ENCODE peak calls at places on chromosomes 7 and 10, in five cellular contexts. U is upper lobe of left lung, B is K562, H is HCT116, Y is Panc1. W is an unnamed sample.

GRCh38 chr7:134211817-134212216 is 84.7 kb downstream of the LRGUK start:
- ATAC-seq in B (peak; percentile 29), Y (no peak), U (no peak), H (no peak), W (no peak)

GRCh38 chr10:63763744-63764143 is 242.5 kb downstream of the REEP3 start:
- ATAC-seq in U (no peak), B (no peak), H (no peak), Y (no peak), W (no peak)

GRCh38 chr7:142319970-142320369 is 62.1 kb upstream of the PRSS58 start:
- ATAC-seq in U (no peak), Y (no peak), B (peak; percentile 84), H (peak; percentile 77), W (no peak)

GRCh38 chr7:85068796-85069195 is 118.1 kb downstream of the SEMA3D start:
- ATAC-seq in Y (no peak), H (no peak), B (no peak), U (peak; percentile 84), W (peak; percentile 72)

GRCh38 chr7:6237002-6237401 is 35.4 kb downstream of the CYTH3 start:
- ATAC-seq in B (no peak), Y (no peak), U (no peak), H (no peak), W (no peak)

GRCh38 chr10:132641401-132641800 is 103.8 kb downstream of the INPP5A start:
- ATAC-seq in U (no peak), H (no peak), Y (no peak), B (no peak), W (no peak)

GRCh38 chr7:106047818-106048490 is 64.2 kb downstream of the SYPL1 start:
- ATAC-seq in H (no peak), Y (no peak), U (no peak), B (no peak), W (no peak)

GRCh38 chr10:46091080-46091833 is 45.2 kb upstream of the MSMB start:
- ATAC-seq in H (no peak), U (no peak), Y (peak; percentile 52), B (no peak), W (no peak)

GRCh38 chr7:130207033-130207432 is 627 bp upstream of the SSMEM1 start:
- ATAC-seq in H (no peak), B (no peak), Y (no peak), U (no peak), W (no peak)

GRCh38 chr7:10592604-10593003 is 381.1 kb upstream of the PHF14 start:
- ATAC-seq in Y (no peak), B (no peak), U (no peak), H (no peak), W (no peak)

GRCh38 chr7:43295429-43295828 is 183.0 kb downstream of the HECW1 start:
- ATAC-seq in Y (no peak), U (no peak), H (no peak), B (no peak), W (no peak)

GRCh38 chr7:121166885-121167284 is 161.9 kb upstream of the WNT16 start:
- ATAC-seq in H (no peak), Y (no peak), U (no peak), B (no peak), W (no peak)

GRCh38 chr10:63192826-63193225 is 59.7 kb downstream of the NRBF2 start:
- ATAC-seq in U (peak; percentile 21), H (no peak), Y (peak; percentile 38), B (peak; percentile 58), W (no peak)

GRCh38 chr7:29239638-29240037 is 45.1 kb downstream of the CHN2 start:
- ATAC-seq in Y (no peak), B (peak; percentile 88), U (no peak), H (peak; percentile 72), W (no peak)

GRCh38 chr10:18010050-18010449 is 58.3 kb downstream of the SLC39A12 start:
- ATAC-seq in Y (no peak), U (no peak), H (no peak), B (no peak), W (no peak)

GRCh38 chr10:924524-924859 is 7.0 kb downstream of the LARP4B start:
- ATAC-seq in Y (peak; percentile 55), U (no peak), H (peak; percentile 78), B (peak; percentile 54), W (no peak)

GRCh38 chr7:2862831-2863361 is 18.8 kb upstream of the GNA12 start:
- ATAC-seq in B (no peak), U (peak; percentile 1), Y (peak; percentile 37), H (peak; percentile 11), W (no peak)

GRCh38 chr10:7239312-7239985 is 171.4 kb downstream of the SFMBT2 start:
- ATAC-seq in U (no peak), Y (no peak), B (no peak), H (no peak), W (no peak)

GRCh38 chr7:2104107-2104710 is 128.5 kb downstream of the MAD1L1 start:
- ATAC-seq in U (peak; percentile 92), B (peak; percentile 89), H (peak; percentile 84), Y (peak; percentile 45), W (peak; percentile 93)

GRCh38 chr7:7739204-7739603 is 20.8 kb upstream of the RPA3 start:
- ATAC-seq in U (no peak), H (no peak), Y (no peak), B (no peak), W (no peak)

GRCh38 chr10:97780991-97781540 is 9.3 kb upstream of the SFRP5 start:
- ATAC-seq in Y (peak; percentile 54), H (peak; percentile 17), U (no peak), B (peak; percentile 44), W (peak; percentile 57)

GRCh38 chr7:45122975-45123860 is 11.7 kb upstream of the TBRG4 start:
- ATAC-seq in H (no peak), B (no peak), Y (no peak), U (no peak), W (peak; percentile 20)

GRCh38 chr7:68730871-68731403 is 867.3 kb upstream of the AUTS2 start:
- ATAC-seq in B (no peak), U (no peak), H (no peak), Y (no peak), W (no peak)

GRCh38 chr10:114852197-114852596 is 30.6 kb downstream of the FHIP2A start:
- ATAC-seq in B (peak; percentile 56), U (no peak), Y (no peak), H (no peak), W (no peak)

GRCh38 chr10:6052247-6053221 is 9.6 kb downstream of the IL2RA start:
- ATAC-seq in H (peak; percentile 66), U (no peak), B (no peak), Y (no peak), W (no peak)

GRCh38 chr10:20596911-20597310 is 300.2 kb downstream of the NEBL start:
- ATAC-seq in H (no peak), U (peak; percentile 27), B (no peak), Y (no peak), W (no peak)

GRCh38 chr7:17560516-17560915 is 262.1 kb downstream of the AHR start:
- ATAC-seq in H (no peak), Y (no peak), B (no peak), U (no peak), W (no peak)

GRCh38 chr10:909831-910230 is 21.7 kb downstream of the LARP4B start:
- ATAC-seq in H (no peak), B (peak; percentile 52), Y (no peak), U (no peak), W (peak; percentile 48)

GRCh38 chr10:95241533-95241932 is 47.5 kb downstream of the ACSM6 start:
- ATAC-seq in B (no peak), U (no peak), Y (no peak), H (no peak), W (no peak)
- TF ChIP-seq POLR2AphosphoS5 in B (no peak), U (no peak), Y (no peak), H (no peak), W (no peak)

GRCh38 chr7:91940572-91941341 is at the start of gene AKAP9:
- ATAC-seq in H (peak; percentile 98), Y (peak; percentile 99), U (peak; percentile 96), B (peak; percentile 92), W (peak; percentile 92)

GRCh38 chr7:91940171-91940570 is 491 bp upstream of the AKAP9 start:
- ATAC-seq in B (peak; percentile 45), U (peak; percentile 69), H (peak; percentile 24), Y (peak; percentile 54), W (peak; percentile 26)

GRCh38 chr7:91945476-91945875 is 4.8 kb downstream of the AKAP9 start:
- ATAC-seq in Y (no peak), B (no peak), H (no peak), U (no peak), W (peak; percentile 20)

GRCh38 chr7:91941450-91941849 is 788 bp downstream of the AKAP9 start:
- ATAC-seq in H (peak; percentile 33), B (peak; percentile 29), U (peak; percentile 39), Y (peak; percentile 19), W (no peak)

DNA sequence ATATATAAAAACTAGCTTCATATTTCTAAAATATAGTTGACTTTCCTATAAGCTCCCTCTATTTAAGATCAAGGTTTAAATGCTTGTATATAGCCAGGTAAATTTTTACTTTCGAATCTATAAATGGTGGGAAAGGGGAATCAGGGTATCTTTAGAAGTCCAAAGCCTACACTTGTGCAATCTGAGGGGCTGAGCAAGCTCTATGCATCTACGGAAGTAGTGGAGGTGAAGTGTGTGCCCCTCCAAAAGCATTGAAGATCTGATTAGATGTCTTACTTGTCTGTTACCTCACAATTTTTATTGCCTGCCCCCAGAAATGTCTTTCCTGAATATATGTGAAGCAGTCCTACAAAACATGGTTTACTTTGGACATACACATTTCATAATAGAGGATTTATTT is 1.6 kb downstream of the AKAP9 start:
- ATAC-seq in U (no peak), Y (no peak), H (no peak), B (no peak), W (no peak)
- H3K4me1 ChIP-seq in U (peaks cover 31% of the 10 kb centered on the region), Y (peaks cover 11% of the 10 kb centered on the region), H (peaks cover 18% of the 10 kb centered on the region), B (peaks cover 5% of the 10 kb centered on the region), W (peaks cover 2% of the 10 kb centered on the region)

DNA sequence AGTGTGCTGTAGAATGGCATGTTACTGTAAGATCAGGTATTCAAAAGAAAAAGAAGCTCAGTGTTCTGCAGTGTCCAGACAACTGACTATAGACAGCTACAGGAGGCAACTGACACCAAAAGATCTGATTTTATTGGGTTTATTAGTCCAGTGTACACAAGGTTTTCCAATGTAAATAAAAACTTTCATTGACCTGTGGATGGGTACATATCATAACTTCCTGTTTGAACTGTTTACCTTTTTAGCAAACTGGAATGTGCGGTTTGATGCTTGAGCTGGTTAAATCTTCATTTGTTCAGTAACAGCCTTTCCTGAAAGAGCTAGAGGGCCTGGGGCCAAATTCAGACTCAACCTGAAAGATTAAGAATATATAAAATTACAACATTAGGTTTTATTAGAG is 172.6 kb upstream of the SP8 start:
- ATAC-seq in H (no peak), Y (no peak), U (no peak), B (no peak), W (no peak)
- TF ChIP-seq POLR2AphosphoS5 in H (no peak), Y (no peak), U (no peak), B (no peak), W (no peak)

GRCh38 chr7:92781117-92781720 is 55.2 kb downstream of the CDK6 start:
- ATAC-seq in B (no peak), H (no peak), Y (peak; percentile 23), U (peak; percentile 61), W (peak; percentile 63)
- H3K4me1 ChIP-seq in B (no peaks in the 10 kb centered on the region), H (peaks cover 28% of the 10 kb centered on the region), Y (peaks cover 46% of the 10 kb centered on the region), U (peaks cover 22% of the 10 kb centered on the region), W (peaks cover 77% of the 10 kb centered on the region)